ENCODE peak calls at places on chromosomes 13 and 19, in eight cellular contexts. P, X, N, D, F, A, M and R are unnamed samples.

GRCh38 chr13:110340812-110341444 is 33.8 kb downstream of the COL4A2 start:
- DNase-seq in A (no peak), X (peak; percentile 56), N (no peak), M (peak; percentile 91), P (peak; percentile 34), D (peak; percentile 42), F (peak; percentile 34), R (no peak)

GRCh38 chr13:51769455-51770127 is 34.4 kb downstream of the DHRS12 start:
- DNase-seq in F (peak; percentile 52), M (no peak), X (peak; percentile 64), D (no peak), P (peak; percentile 80), N (no peak), A (no peak), R (no peak)

GRCh38 chr13:97196340-97196739 is 25.8 kb upstream of the MBNL2 start:
- DNase-seq in F (no peak), A (no peak), N (no peak), P (no peak), M (no peak), X (no peak), D (no peak), R (no peak)

GRCh38 chr19:45677351-45678230 is 9.6 kb downstream of the GIPR start:
- DNase-seq in A (peak; percentile 52), M (peak; percentile 54), F (peak; percentile 67), N (no peak), D (peak; percentile 88), P (peak; percentile 43), X (no peak), R (peak; percentile 92)

GRCh38 chr13:25473864-25474263 is 102.1 kb downstream of the ATP8A2 start:
- DNase-seq in A (no peak), N (no peak), P (no peak), D (no peak), X (no peak), M (no peak), F (no peak), R (no peak)

GRCh38 chr19:47698631-47699359 is 14.4 kb upstream of the EHD2 start:
- DNase-seq in M (no peak), P (no peak), X (no peak), D (no peak), N (no peak), F (no peak), A (no peak), R (no peak)

GRCh38 chr13:34696296-34696695 is 245.8 kb upstream of the NBEA start:
- DNase-seq in F (no peak), A (no peak), D (no peak), X (no peak), N (no peak), M (no peak), P (no peak), R (no peak)

GRCh38 chr19:35531291-35531690 is 2.0 kb upstream of the GAPDHS start:
- DNase-seq in X (no peak), D (no peak), P (no peak), A (no peak), N (no peak), F (no peak), M (no peak), R (no peak)

GRCh38 chr19:46915386-46915785 is 54.6 kb downstream of the ARHGAP35 start:
- DNase-seq in P (no peak), A (no peak), N (no peak), D (no peak), M (no peak), X (no peak), F (peak; percentile 35), R (no peak)

GRCh38 chr19:755063-755462 is 4.2 kb downstream of the MISP start:
- DNase-seq in A (no peak), D (no peak), X (no peak), P (no peak), N (no peak), M (no peak), F (no peak), R (no peak)

GRCh38 chr19:49570138-49570856 is 10.1 kb downstream of the NOSIP start:
- DNase-seq in P (peak; percentile 72), A (no peak), D (peak; percentile 73), F (peak; percentile 91), M (peak; percentile 74), N (peak; percentile 60), X (peak; percentile 54), R (peak; percentile 52)

GRCh38 chr19:18014197-18014596 is 6.2 kb downstream of the ARRDC2 start:
- DNase-seq in N (no peak), D (peak; percentile 76), P (no peak), X (peak; percentile 43), M (no peak), A (no peak), F (no peak), R (no peak)

GRCh38 chr19:12792048-12792852 is 964 bp downstream of the JUNB start:
- DNase-seq in F (peak; percentile 54), A (peak; percentile 72), X (peak; percentile 86), D (peak; percentile 53), P (no peak), M (peak; percentile 62), N (no peak), R (no peak)

GRCh38 chr13:97113231-97114001 is 108.7 kb upstream of the MBNL2 start:
- DNase-seq in P (no peak), M (no peak), D (peak; percentile 11), N (no peak), F (no peak), X (no peak), A (no peak), R (no peak)

GRCh38 chr19:18469245-18470107 is 31.5 kb upstream of the ISYNA1 start:
- DNase-seq in N (no peak), A (peak; percentile 44), X (peak; percentile 74), M (peak; percentile 64), P (peak; percentile 68), D (peak; percentile 47), F (peak; percentile 75), R (no peak)

GRCh38 chr13:48411281-48412099 is 1.4 kb downstream of the LPAR6 start:
- DNase-seq in N (no peak), M (no peak), D (peak; percentile 16), A (no peak), P (no peak), X (no peak), F (peak; percentile 26), R (no peak)

GRCh38 chr19:18436651-18437478 is 1.1 kb downstream of the ISYNA1 start:
- DNase-seq in X (peak; percentile 43), M (peak; percentile 91), A (peak; percentile 71), N (no peak), P (peak; percentile 60), D (peak; percentile 73), F (peak; percentile 69), R (peak; percentile 76)

GRCh38 chr13:24923305-24923640 is 159.3 kb downstream of the RNF17 start:
- DNase-seq in A (no peak), M (peak; percentile 9), P (peak; percentile 33), F (peak; percentile 84), X (no peak), N (peak; percentile 58), D (no peak), R (peak; percentile 18)

GRCh38 chr13:40665061-40665753 is 1.2 kb downstream of the FOXO1 start:
- DNase-seq in X (peak; percentile 39), P (no peak), F (no peak), M (peak; percentile 39), D (peak; percentile 22), A (no peak), N (no peak), R (no peak)

GRCh38 chr19:30132312-30133075 is 190.5 kb downstream of the URI1 start:
- DNase-seq in N (no peak), M (no peak), A (no peak), D (no peak), X (no peak), F (no peak), P (no peak), R (no peak)

GRCh38 chr13:93984876-93985275 is 494.6 kb downstream of the DCT start:
- DNase-seq in A (no peak), N (no peak), D (no peak), M (no peak), F (no peak), X (no peak), P (no peak), R (no peak)

GRCh38 chr13:45162194-45162593 is 38.7 kb downstream of the KCTD4 start:
- DNase-seq in F (peak; percentile 50), A (no peak), X (no peak), M (no peak), D (no peak), N (no peak), P (no peak), R (no peak)

GRCh38 chr19:57403737-57404537 is 7.0 kb upstream of the ZNF17 start:
- DNase-seq in N (no peak), M (no peak), P (no peak), A (no peak), X (no peak), D (no peak), F (no peak), R (no peak)

GRCh38 chr19:57410748-57411671 is at the start of gene ZNF17:
- DNase-seq in P (peak; percentile 92), F (peak; percentile 94), M (peak; percentile 96), D (peak; percentile 93), X (peak; percentile 95), A (peak; percentile 79), N (peak; percentile 75), R (peak; percentile 80)

DNA sequence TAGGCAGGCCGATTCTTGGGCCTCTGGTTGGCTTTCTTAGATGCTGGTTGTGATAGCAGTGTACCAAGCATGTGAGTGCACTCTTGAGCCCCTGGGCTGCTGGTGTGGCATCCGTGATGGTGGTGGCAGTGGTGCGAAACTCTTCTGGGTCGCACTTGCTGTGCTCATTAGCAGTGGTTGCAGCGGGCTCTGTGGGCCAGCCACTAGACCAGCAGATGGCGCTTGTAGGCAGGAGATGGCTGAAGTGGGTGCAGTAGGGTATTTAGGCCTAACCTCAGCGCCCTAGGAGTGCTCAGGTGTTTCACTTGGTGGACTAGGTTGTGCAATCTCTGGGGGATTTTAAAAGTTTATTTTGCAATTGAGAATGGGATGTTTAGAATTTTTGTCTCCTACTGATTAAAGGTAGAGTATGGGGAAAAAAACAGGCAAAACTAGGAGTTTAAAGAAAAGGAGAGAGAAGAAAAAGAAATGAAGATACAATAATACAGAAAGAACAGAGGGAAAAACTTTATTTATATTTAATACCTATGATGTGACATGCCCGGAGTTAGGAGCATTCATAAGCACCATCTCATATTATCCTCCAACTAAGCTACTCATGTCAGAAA is 4.3 kb upstream of the ZNF17 start:
- DNase-seq in D (peak; percentile 68), X (peak; percentile 53), F (peak; percentile 45), N (no peak), P (no peak), M (peak; percentile 56), A (peak; percentile 52), R (no peak)
- TF ChIP-seq CTCF in D (peak; percentile 74), X (peak; percentile 36), F (peak; percentile 76), N (peak; percentile 90), P (no peak), M (peak; percentile 67), A (peak; percentile 25), R (peak; percentile 67)

GRCh38 chr19:14318873-14319272 is 62.4 kb upstream of the ADGRE5 start:
- DNase-seq in M (no peak), X (no peak), F (no peak), D (no peak), N (no peak), P (no peak), A (no peak), R (no peak)
- TF ChIP-seq CTCF in M (no peak), X (no peak), F (no peak), D (no peak), N (peak; percentile 23), P (no peak), A (no peak), R (peak; percentile 46)

GRCh38 chr13:101429733-101430132 is 13.4 kb upstream of the NALCN start:
- DNase-seq in A (no peak), M (no peak), P (no peak), D (no peak), N (no peak), X (no peak), F (no peak), R (no peak)
- TF ChIP-seq CTCF in A (no peak), M (no peak), P (no peak), D (no peak), N (no peak), X (no peak), F (no peak), R (no peak)

GRCh38 chr19:32231020-32231419 is 114.4 kb upstream of the ZNF507 start:
- DNase-seq in D (no peak), A (no peak), P (no peak), N (no peak), M (no peak), X (no peak), F (no peak), R (no peak)
- TF ChIP-seq CTCF in D (no peak), A (no peak), P (no peak), N (no peak), M (no peak), X (no peak), F (no peak), R (no peak)